ENCODE peak calls at places on chromosomes 3 and 15, in five cellular contexts. T is brain microvascular endothelial cell, B is ovary, U is IMR-90, S is esophagus squamous epithelium. Z is an unnamed sample.

GRCh38 chr3:18234717-18235335 is 190.3 kb downstream of the SATB1 start:
- DNase-seq in T (no peak), U (no peak), B (no peak), S (no peak), Z (peak; percentile 40)

GRCh38 chr3:4988815-4989648 is 9.8 kb downstream of the BHLHE40 start:
- DNase-seq in U (peak; percentile 51), S (no peak), B (peak; percentile 50), T (no peak), Z (peak; percentile 32)

GRCh38 chr3:144821583-144821982 is 850.0 kb downstream of the DIPK2A start:
- DNase-seq in B (no peak), S (no peak), U (peak; percentile 1), T (no peak), Z (peak; percentile 21)

GRCh38 chr3:95797081-95797480 is 1017.3 kb upstream of the EPHA6 start:
- DNase-seq in U (no peak), T (no peak), B (no peak), S (no peak), Z (no peak)

GRCh38 chr3:83842511-83842910 is 1116.3 kb upstream of the CADM2 start:
- DNase-seq in S (no peak), U (no peak), T (no peak), B (no peak), Z (no peak)

GRCh38 chr15:64855206-64856000 is 13.7 kb downstream of the PLEKHO2 start:
- DNase-seq in B (no peak), S (no peak), T (no peak), U (peak; percentile 65), Z (no peak)

GRCh38 chr3:89411211-89411610 is 303.8 kb downstream of the EPHA3 start:
- DNase-seq in B (no peak), S (no peak), U (no peak), T (no peak), Z (no peak)

GRCh38 chr3:126345641-126346460 is 11.4 kb downstream of the KLF15 start:
- DNase-seq in B (no peak), T (no peak), S (no peak), U (no peak), Z (no peak)

GRCh38 chr3:264394-265156 is 68.0 kb downstream of the CHL1 start:
- DNase-seq in S (no peak), B (no peak), U (peak; percentile 97), T (no peak), Z (no peak)

GRCh38 chr3:25430942-25431570 is 3.0 kb downstream of the RARB start:
- DNase-seq in U (no peak), T (no peak), S (no peak), B (no peak), Z (peak; percentile 23)
- H3K4me3 ChIP-seq in U (no peak overlapping the region), T (peak overlapping the region; percentile 90), S (peak overlapping the region; percentile 61), B (peak overlapping the region; percentile 59), Z (peak overlapping the region; percentile 81)

GRCh38 chr15:67928666-67929065 is 88.8 kb upstream of the RNU6-1 start:
- DNase-seq in U (no peak), B (no peak), S (no peak), T (no peak), Z (peak; percentile 22)
- H3K27ac ChIP-seq in U (peak overlapping the region; percentile 87), B (no peak overlapping the region), S (no peak overlapping the region), T (no peak overlapping the region), Z (peak overlapping the region; percentile 93)

GRCh38 chr3:58639842-58640241 is 26.7 kb downstream of the FAM3D start:
- DNase-seq in B (no peak), T (no peak), U (no peak), S (no peak), Z (no peak)
- H3K4me3 ChIP-seq in B (no peak overlapping the region), T (no peak overlapping the region), U (no peak overlapping the region), S (no peak overlapping the region), Z (no peak overlapping the region)

GRCh38 chr15:62903437-62903836 is 139.1 kb upstream of the TPM1 start:
- DNase-seq in U (no peak), T (no peak), S (no peak), B (no peak), Z (no peak)
- H3K27ac ChIP-seq in U (no peak overlapping the region), T (no peak overlapping the region), S (no peak overlapping the region), B (no peak overlapping the region), Z (no peak overlapping the region)

GRCh38 chr3:186105543-186105942 is 3.3 kb downstream of the ETV5 start:
- DNase-seq in T (no peak), B (no peak), U (no peak), S (no peak), Z (no peak)

GRCh38 chr3:186109897-186110803 is 1.3 kb upstream of the ETV5 start:
- DNase-seq in B (peak; percentile 30), S (no peak), T (peak; percentile 29), U (peak; percentile 21), Z (no peak)

GRCh38 chr3:186108106-186108940 is 566 bp downstream of the ETV5 start:
- DNase-seq in S (no peak), T (peak; percentile 61), B (peak; percentile 66), U (peak; percentile 66), Z (peak; percentile 64)

GRCh38 chr3:186108941-186109865 is at the start of gene ETV5:
- DNase-seq in T (peak; percentile 100), S (peak; percentile 90), U (peak; percentile 99), B (peak; percentile 97), Z (peak; percentile 100)

DNA sequence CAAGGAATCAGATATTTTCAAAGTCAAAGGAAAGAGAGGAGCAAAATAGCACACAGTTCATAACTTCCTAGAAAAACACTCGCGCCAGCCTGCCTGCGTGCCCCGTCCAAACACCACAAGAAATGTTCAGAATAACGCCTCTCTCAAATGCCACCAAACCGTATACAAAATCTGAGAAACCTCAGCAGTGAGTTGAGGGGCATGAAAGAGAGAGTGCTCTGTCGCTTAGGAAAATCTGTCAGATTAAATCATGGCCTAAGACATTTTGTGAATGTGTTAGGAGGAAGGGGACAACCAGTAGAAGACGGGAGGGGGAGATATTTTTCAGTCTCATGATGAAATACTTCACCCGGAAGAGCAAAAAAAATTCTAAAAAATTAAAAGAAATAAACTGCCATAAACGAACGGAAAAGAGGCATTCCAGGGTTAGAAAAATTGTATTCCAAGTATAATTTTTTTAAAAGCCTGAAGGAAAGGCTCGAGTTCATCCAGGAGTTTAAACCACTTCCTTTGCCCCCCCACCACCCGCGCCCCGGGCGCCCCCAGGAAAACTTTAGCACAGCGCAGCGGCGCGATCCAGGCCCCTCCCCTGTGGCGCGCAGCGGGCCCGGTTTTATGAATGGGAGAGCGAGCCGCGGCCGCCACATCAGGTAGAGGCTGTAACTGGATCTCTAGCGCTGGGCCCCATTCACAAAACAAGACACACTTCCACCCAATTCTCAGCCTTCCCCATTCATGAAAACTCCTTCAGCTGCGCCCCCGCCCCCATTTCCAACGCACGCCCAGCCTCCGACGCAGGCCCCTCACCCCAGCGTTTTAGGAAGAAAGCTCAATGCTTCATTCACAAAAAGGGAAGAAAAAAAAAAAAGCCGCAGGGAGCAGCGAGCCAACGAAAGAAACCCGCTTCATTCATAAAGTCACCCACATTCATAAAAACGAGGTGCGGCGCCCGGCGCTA is 1.5 kb downstream of the ETV5 start:
- DNase-seq in S (peak; percentile 5), B (peak; percentile 43), U (peak; percentile 68), T (peak; percentile 55), Z (peak; percentile 81)
- H3K4me3 ChIP-seq in S (peak overlapping the region; percentile 68), B (peak overlapping the region; percentile 64), U (peak overlapping the region; percentile 99), T (peak overlapping the region; percentile 79), Z (peak overlapping the region; percentile 65)

GRCh38 chr3:62015111-62015510 is 358.2 kb downstream of the FEZF2 start:
- DNase-seq in B (no peak), T (no peak), U (no peak), S (no peak), Z (no peak)
- H3K27ac ChIP-seq in B (no peak overlapping the region), T (no peak overlapping the region), U (no peak overlapping the region), S (no peak overlapping the region), Z (peak overlapping the region; percentile 80)

GRCh38 chr15:40279437-40280141 is 3.3 kb downstream of the ANKRD63 start:
- DNase-seq in S (no peak), B (peak; percentile 82), U (no peak), T (peak; percentile 31), Z (peak; percentile 85)
- H3K4me3 ChIP-seq in S (no peak overlapping the region), B (no peak overlapping the region), U (no peak overlapping the region), T (no peak overlapping the region), Z (no peak overlapping the region)